ENCODE peak calls at places on chromosomes 3 and 15, in seven cellular contexts. K is cardiac fibroblast; D is MV-4-11; V is activated T-helper 9 cell treated with anti-CD3 and anti-CD28 coated beads, Interleukin-2, amount 50 U/mL, for 16 hours; R is NCI-H226; X is Panc1; L is RPMI8226. M is an unnamed sample.

GRCh38 chr3:188853896-188854295 is 317.9 kb upstream of the TPRG1 start:
- DNase-seq in K (peak; percentile 67), D (no peak), V (no peak), R (no peak), X (no peak), L (no peak), M (no peak)

GRCh38 chr3:9278498-9278897 is 29.1 kb upstream of the SRGAP3 start:
- DNase-seq in K (no peak), D (no peak), V (no peak), R (no peak), X (no peak), L (no peak), M (no peak)

GRCh38 chr3:127410678-127411077 is 122.8 kb upstream of the PRR20G start:
- DNase-seq in K (no peak), D (no peak), V (no peak), R (no peak), X (no peak), L (no peak), M (peak; percentile 43)

GRCh38 chr15:70063284-70063991 is 34.3 kb downstream of the TLE3 start:
- DNase-seq in K (no peak), D (no peak), V (no peak), R (no peak), X (no peak), L (no peak), M (no peak)

GRCh38 chr3:44223274-44223673 is 18.4 kb upstream of the TOPAZ1 start:
- DNase-seq in K (no peak), D (no peak), V (no peak), R (no peak), X (no peak), L (no peak), M (no peak)

GRCh38 chr15:96146711-96147110 is 183.8 kb upstream of the NR2F2 start:
- DNase-seq in K (no peak), D (no peak), V (no peak), R (no peak), X (no peak), L (no peak), M (no peak)

GRCh38 chr3:112629425-112629824 is 11.5 kb downstream of the CCDC80 start:
- DNase-seq in K (peak; percentile 94), D (peak; percentile 72), V (peak; percentile 3), R (peak; percentile 85), X (no peak), L (peak; percentile 27), M (peak; percentile 94)

GRCh38 chr3:101825904-101826445 is 23.3 kb upstream of the NFKBIZ start:
- DNase-seq in K (peak; percentile 71), D (no peak), V (no peak), R (no peak), X (no peak), L (no peak), M (no peak)

GRCh38 chr15:64686130-64686735 is 89.2 kb downstream of the RBPMS2 start:
- DNase-seq in K (peak; percentile 73), D (peak; percentile 38), V (no peak), R (no peak), X (peak; percentile 27), L (peak; percentile 72), M (no peak)

GRCh38 chr15:72464251-72464650 is 9.9 kb upstream of the ARIH1 start:
- DNase-seq in K (no peak), D (peak; percentile 62), V (no peak), R (no peak), X (no peak), L (peak; percentile 52), M (no peak)

GRCh38 chr3:64995857-64996564 is 308.2 kb upstream of the ADAMTS9 start:
- DNase-seq in K (no peak), D (no peak), V (no peak), R (peak; percentile 49), X (no peak), L (no peak), M (no peak)

GRCh38 chr3:144197582-144197981 is 226.0 kb downstream of the DIPK2A start:
- DNase-seq in K (no peak), D (no peak), V (no peak), R (no peak), X (no peak), L (no peak), M (no peak)

GRCh38 chr15:62393196-62393595 is 228.1 kb upstream of the C2CD4B start:
- DNase-seq in K (peak; percentile 53), D (no peak), V (no peak), R (no peak), X (no peak), L (no peak), M (no peak)

GRCh38 chr15:77654975-77655374 is 22.3 kb upstream of the LINGO1 start:
- DNase-seq in K (peak; percentile 4), D (peak; percentile 17), V (no peak), R (no peak), X (no peak), L (peak; percentile 70), M (no peak)

GRCh38 chr15:81358248-81358647 is 15.8 kb downstream of the TMC3 start:
- DNase-seq in K (no peak), D (no peak), V (no peak), R (no peak), X (no peak), L (no peak), M (no peak)

GRCh38 chr3:72892870-72893269 is 5.0 kb downstream of the GXYLT2 start:
- DNase-seq in K (peak; percentile 23), D (no peak), V (no peak), R (no peak), X (no peak), L (peak; percentile 33), M (no peak)

GRCh38 chr15:59160880-59161593 is 45.6 kb upstream of the LDHAL6B start:
- DNase-seq in K (no peak), D (no peak), V (no peak), R (no peak), X (peak; percentile 2), L (peak; percentile 79), M (no peak)

GRCh38 chr3:167491626-167492025 is 17.8 kb upstream of the SERPINI2 start:
- DNase-seq in K (no peak), D (no peak), V (no peak), R (no peak), X (no peak), L (no peak), M (no peak)

GRCh38 chr3:43215684-43216336 is 70.5 kb upstream of the SNRK start:
- DNase-seq in K (no peak), D (no peak), V (no peak), R (no peak), X (no peak), L (no peak), M (no peak)

GRCh38 chr3:42489116-42489936 is 13.1 kb upstream of the VIPR1 start:
- DNase-seq in K (no peak), D (peak; percentile 37), V (no peak), R (no peak), X (no peak), L (no peak), M (peak; percentile 48)

GRCh38 chr15:99014803-99015676 is 7.4 kb upstream of the PGPEP1L start:
- DNase-seq in K (peak; percentile 42), D (no peak), V (no peak), R (peak; percentile 79), X (no peak), L (peak; percentile 55), M (peak; percentile 80)

GRCh38 chr15:51801391-51801835 is 28.0 kb upstream of the TMOD3 start:
- DNase-seq in K (peak; percentile 44), D (no peak), V (no peak), R (peak; percentile 39), X (no peak), L (peak; percentile 66), M (no peak)

GRCh38 chr15:85097706-85098105 is 116.0 kb downstream of the PDE8A start:
- DNase-seq in K (peak; percentile 38), D (no peak), V (no peak), R (peak; percentile 67), X (no peak), L (no peak), M (no peak)

GRCh38 chr3:126472277-126473006 is 3.2 kb downstream of the ZXDC start:
- DNase-seq in K (peak; percentile 87), D (peak; percentile 100), V (no peak), R (peak; percentile 60), X (no peak), L (no peak), M (peak; percentile 91)

GRCh38 chr3:6132684-6133432 is 728.1 kb upstream of the GRM7 start:
- DNase-seq in K (no peak), D (no peak), V (no peak), R (no peak), X (no peak), L (no peak), M (no peak)

GRCh38 chr3:70608434-70608833 is 296.0 kb upstream of the MDFIC2 start:
- DNase-seq in K (no peak), D (no peak), V (no peak), R (no peak), X (no peak), L (no peak), M (no peak)

GRCh38 chr15:78983146-78983918 is 38.5 kb upstream of the CTSH start:
- DNase-seq in K (no peak), D (peak; percentile 6), V (no peak), R (no peak), X (no peak), L (no peak), M (no peak)